ENCODE peak calls at places on chromosomes 12 and 14, in eight cellular contexts. Q, O, N, J, S, K, L and X are unnamed samples.
A peak's percentile ranks its signal among the peaks of the same experiment; 100 is the strongest.

GRCh38 chr12:39831587-39832315 is 212.1 kb upstream of the ABCD2 start:
- DNase-seq in L (no peak), O (no peak), Q (peak; percentile 75), J (no peak), N (no peak), S (no peak), K (peak; percentile 48), X (peak; percentile 21)

GRCh38 chr14:49497725-49498348 is 88.3 kb downstream of the RPS29 start:
- DNase-seq in J (peak; percentile 59), N (no peak), Q (peak; percentile 95), O (peak; percentile 45), S (peak; percentile 31), K (peak; percentile 86), L (peak; percentile 74), X (peak; percentile 64)

GRCh38 chr14:99520571-99521081 is 39.4 kb downstream of the CCNK start:
- DNase-seq in Q (no peak), N (no peak), O (no peak), L (no peak), J (no peak), S (no peak), K (no peak), X (no peak)

GRCh38 chr12:122984612-122985358 is 4.3 kb downstream of the ARL6IP4 start:
- DNase-seq in S (no peak), J (no peak), Q (no peak), O (no peak), K (peak; percentile 22), L (no peak), N (no peak), X (no peak)

GRCh38 chr14:30443368-30444007 is 115.5 kb upstream of the G2E3 start:
- DNase-seq in J (peak; percentile 72), S (no peak), L (peak; percentile 41), N (no peak), O (no peak), Q (peak; percentile 73), K (peak; percentile 70), X (peak; percentile 12)

GRCh38 chr14:96184737-96185136 is 19.9 kb upstream of the BDKRB2 start:
- DNase-seq in S (no peak), Q (no peak), L (no peak), N (no peak), O (no peak), J (no peak), K (peak; percentile 84), X (no peak)

GRCh38 chr12:117646595-117646994 is 285.2 kb upstream of the NOS1 start:
- DNase-seq in K (no peak), L (no peak), S (no peak), N (no peak), J (no peak), O (no peak), Q (no peak), X (no peak)

GRCh38 chr12:2289525-2289924 is 236.7 kb downstream of the CACNA1C start:
- DNase-seq in S (no peak), Q (no peak), N (no peak), K (no peak), L (no peak), J (no peak), O (no peak), X (no peak)

GRCh38 chr12:67068204-67068731 is 200.9 kb upstream of the CAND1 start:
- DNase-seq in N (no peak), S (no peak), J (no peak), O (peak; percentile 3), K (no peak), Q (peak; percentile 17), L (no peak), X (peak; percentile 29)

GRCh38 chr14:88551936-88552565 is 2.8 kb downstream of the PTPN21 start:
- DNase-seq in N (no peak), L (no peak), S (no peak), J (peak; percentile 18), K (peak; percentile 34), O (no peak), Q (peak; percentile 20), X (peak; percentile 28)

GRCh38 chr12:51941011-51941561 is 10.4 kb upstream of the ACVR1B start:
- DNase-seq in O (no peak), S (no peak), J (no peak), N (no peak), L (no peak), Q (no peak), K (peak; percentile 52), X (no peak)

GRCh38 chr12:56678852-56679251 is 9.2 kb downstream of the PTGES3 start:
- DNase-seq in N (no peak), L (no peak), Q (no peak), S (no peak), O (no peak), J (no peak), K (no peak), X (no peak)

GRCh38 chr12:20946732-20947131 is 136.2 kb downstream of the SLCO1B3 start:
- DNase-seq in S (no peak), L (no peak), O (no peak), J (no peak), Q (peak; percentile 43), N (no peak), K (peak; percentile 12), X (no peak)

GRCh38 chr12:47808574-47809380 is 10.9 kb downstream of the HDAC7 start:
- DNase-seq in J (no peak), N (no peak), Q (peak; percentile 35), L (no peak), K (no peak), O (peak; percentile 35), S (no peak), X (peak; percentile 35)

GRCh38 chr12:3071107-3071506 is 6.1 kb upstream of the TSPAN9 start:
- DNase-seq in S (no peak), K (no peak), O (no peak), Q (no peak), J (no peak), L (no peak), N (no peak), X (no peak)

GRCh38 chr14:30227436-30227835 is 299.8 kb upstream of the PRKD1 start:
- DNase-seq in N (no peak), L (no peak), K (peak; percentile 84), S (no peak), O (no peak), J (no peak), Q (no peak), X (no peak)

GRCh38 chr14:52950410-52950897 is 396 bp downstream of the FERMT2 start:
- DNase-seq in J (no peak), L (peak; percentile 31), K (no peak), S (no peak), Q (no peak), O (no peak), N (no peak), X (peak; percentile 56)

GRCh38 chr12:108854055-108854452 is 3.3 kb downstream of the SSH1 start:
- DNase-seq in J (no peak), K (peak; percentile 99), L (no peak), N (no peak), O (no peak), S (peak; percentile 82), Q (peak; percentile 73), X (peak; percentile 82)

GRCh38 chr12:31011746-31012567 is 61.7 kb upstream of the DDX11 start:
- DNase-seq in O (no peak), N (no peak), J (no peak), L (no peak), S (no peak), Q (no peak), K (no peak), X (no peak)

GRCh38 chr14:45199246-45199645 is 53.8 kb downstream of the MIS18BP1 start:
- DNase-seq in L (no peak), K (peak; percentile 46), Q (no peak), O (no peak), N (no peak), J (no peak), S (peak; percentile 5), X (peak; percentile 38)

GRCh38 chr12:5044420-5045295 is 979 bp downstream of the KCNA5 start:
- DNase-seq in L (no peak), Q (no peak), O (no peak), J (no peak), S (no peak), K (no peak), N (no peak), X (no peak)

GRCh38 chr12:104740668-104741067 is 217.4 kb downstream of the SLC41A2 start:
- DNase-seq in N (no peak), S (no peak), K (no peak), O (no peak), L (no peak), Q (no peak), J (no peak), X (no peak)

GRCh38 chr14:100603341-100604125 is 16.3 kb upstream of the BEGAIN start:
- DNase-seq in Q (no peak), S (no peak), K (no peak), L (no peak), J (no peak), O (no peak), N (no peak), X (no peak)